ENCODE peak calls at places on chromosomes 12 and 14, in six cellular contexts. K, U, G, H, W and Z are unnamed samples.
A peak's percentile ranks its signal among the peaks of the same experiment; 100 is the strongest.

GRCh38 chr12:89863968-89864367 is 155.3 kb upstream of the ATP2B1 start:
- DNase-seq in W (no peak), G (no peak), U (peak; percentile 7), H (no peak), K (peak; percentile 28), Z (no peak)

GRCh38 chr12:15732341-15733061 is 56.7 kb downstream of the EPS8 start:
- DNase-seq in H (no peak), U (no peak), K (no peak), G (no peak), W (no peak), Z (no peak)

GRCh38 chr12:92036771-92037453 is 108.7 kb downstream of the BTG1 start:
- DNase-seq in G (no peak), W (no peak), H (no peak), K (no peak), U (no peak), Z (no peak)

GRCh38 chr12:87690236-87690810 is 338.9 kb downstream of the C12orf50 start:
- DNase-seq in H (no peak), W (no peak), G (no peak), U (no peak), K (no peak), Z (no peak)

GRCh38 chr14:105391541-105391940 is 6.8 kb upstream of the TEX22 start:
- DNase-seq in U (no peak), K (no peak), H (no peak), G (no peak), W (no peak), Z (no peak)

GRCh38 chr12:81726634-81727033 is 32.5 kb downstream of the PPFIA2 start:
- DNase-seq in U (no peak), K (no peak), H (no peak), W (no peak), G (no peak), Z (no peak)

GRCh38 chr14:96398921-96399320 is 7.0 kb downstream of the AK7 start:
- DNase-seq in K (no peak), G (no peak), W (no peak), U (no peak), H (no peak), Z (no peak)

GRCh38 chr12:75444444-75445136 is 36.0 kb upstream of the GLIPR1 start:
- DNase-seq in W (no peak), K (no peak), U (no peak), G (no peak), H (no peak), Z (no peak)

GRCh38 chr12:115023898-115024297 is 339.9 kb upstream of the TBX3 start:
- DNase-seq in H (no peak), K (no peak), U (no peak), G (no peak), W (no peak), Z (no peak)

GRCh38 chr14:104563191-104563741 is 16.3 kb upstream of the C14orf180 start:
- DNase-seq in K (no peak), W (no peak), U (no peak), H (no peak), G (peak; percentile 61), Z (peak; percentile 82)

GRCh38 chr12:107903377-107904061 is 129.0 kb downstream of the ASCL4 start:
- DNase-seq in W (no peak), K (peak; percentile 77), H (no peak), G (peak; percentile 82), U (peak; percentile 94), Z (no peak)

GRCh38 chr12:57145460-57146059 is 1.9 kb downstream of the LRP1-AS start:
- DNase-seq in H (no peak), U (no peak), K (no peak), G (no peak), W (no peak), Z (no peak)

GRCh38 chr12:9711664-9712063 is 21.2 kb downstream of the CLECL1 start:
- DNase-seq in W (no peak), H (no peak), K (no peak), U (no peak), G (no peak), Z (no peak)

GRCh38 chr12:85872497-85873091 is 1.5 kb upstream of the NTS start:
- DNase-seq in U (peak; percentile 19), K (peak; percentile 66), H (no peak), G (peak; percentile 61), W (no peak), Z (peak; percentile 24)